ENCODE peak calls at places on chromosomes 6 and 20, in six cellular contexts. T is ovary, R is A549, Z is stomach, B is suprapubic skin, G is tibial nerve. Q is an unnamed sample.

GRCh38 chr6:17630511-17631073 is 30.5 kb downstream of the FAM8A1 start:
- DNase-seq in B (no peak), G (peak; percentile 13), T (no peak), Z (no peak), R (no peak), Q (no peak)

GRCh38 chr6:113634352-113635163 is 222.6 kb upstream of the MARCKS start:
- DNase-seq in T (no peak), R (peak; percentile 51), G (no peak), Z (no peak), B (no peak), Q (no peak)

GRCh38 chr20:58523072-58523681 is 8.0 kb upstream of the APCDD1L start:
- DNase-seq in R (no peak), Z (no peak), G (no peak), B (no peak), T (no peak), Q (no peak)

GRCh38 chr6:32954983-32955802 is 2.3 kb upstream of the HLA-DMA start:
- DNase-seq in B (no peak), Z (peak; percentile 38), G (no peak), T (no peak), R (peak; percentile 54), Q (no peak)

GRCh38 chr20:32582659-32583580 is 2.2 kb downstream of the NOL4L start:
- DNase-seq in B (no peak), Z (no peak), T (peak; percentile 56), R (no peak), G (no peak), Q (no peak)

GRCh38 chr6:139369568-139370046 is 4.8 kb downstream of the CITED2 start:
- DNase-seq in B (no peak), R (peak; percentile 27), Z (no peak), T (no peak), G (no peak), Q (no peak)

GRCh38 chr6:49463612-49463967 is 420 bp downstream of the CENPQ start:
- DNase-seq in B (no peak), G (no peak), R (no peak), Z (no peak), T (no peak), Q (no peak)

GRCh38 chr6:52186075-52186474 is at the start of gene IL17A:
- DNase-seq in T (no peak), R (no peak), B (no peak), G (no peak), Z (no peak), Q (no peak)

GRCh38 chr6:154956771-154957522 is 38.2 kb upstream of the TIAM2 start:
- DNase-seq in T (no peak), G (no peak), B (no peak), R (no peak), Z (no peak), Q (no peak)

GRCh38 chr6:165846123-165846966 is 183.3 kb upstream of the PDE10A start:
- DNase-seq in R (no peak), Z (no peak), B (no peak), G (no peak), T (no peak), Q (no peak)

GRCh38 chr6:38352636-38353035 is 287.1 kb downstream of the BTBD9 start:
- DNase-seq in Z (no peak), T (no peak), B (no peak), R (no peak), G (no peak), Q (no peak)

GRCh38 chr6:148445116-148445515 is 102.5 kb downstream of the SASH1 start:
- DNase-seq in Z (no peak), R (no peak), T (no peak), G (no peak), B (no peak), Q (no peak)

GRCh38 chr6:4776493-4776966 is 326 bp downstream of the CDYL start:
- DNase-seq in R (no peak), T (no peak), B (peak; percentile 73), Z (no peak), G (no peak), Q (no peak)

GRCh38 chr20:40630723-40631631 is 58.1 kb downstream of the MAFB start:
- DNase-seq in G (no peak), B (peak; percentile 13), R (no peak), Z (no peak), T (no peak), Q (no peak)

GRCh38 chr6:12528171-12528570 is 188.4 kb upstream of the PHACTR1 start:
- DNase-seq in T (no peak), B (no peak), G (no peak), Z (no peak), R (no peak), Q (no peak)

GRCh38 chr6:100226811-100227210 is 232.8 kb upstream of the MCHR2 start:
- DNase-seq in T (no peak), R (no peak), G (no peak), Z (no peak), B (no peak), Q (no peak)

GRCh38 chr6:16901777-16902176 is 140.5 kb upstream of the ATXN1 start:
- DNase-seq in Z (peak; percentile 44), T (no peak), B (peak; percentile 71), R (no peak), G (peak; percentile 61), Q (peak; percentile 82)

GRCh38 chr6:1372690-1373089 is 16.7 kb upstream of the FOXF2 start:
- DNase-seq in G (no peak), Z (no peak), R (no peak), T (no peak), B (no peak), Q (no peak)

GRCh38 chr20:63138855-63139341 is 77.0 kb downstream of the YTHDF1 start:
- DNase-seq in G (no peak), Z (no peak), R (no peak), B (no peak), T (no peak), Q (no peak)

GRCh38 chr6:148971027-148971927 is 224.4 kb downstream of the UST start:
- DNase-seq in B (no peak), T (no peak), Z (no peak), R (no peak), G (no peak), Q (no peak)

GRCh38 chr20:19890358-19891117 is 126.6 kb upstream of the NAA20 start:
- DNase-seq in Z (no peak), G (no peak), B (no peak), T (no peak), R (peak; percentile 49), Q (no peak)

GRCh38 chr20:17992224-17992637 is 23.4 kb downstream of the MGME1 start:
- DNase-seq in G (no peak), R (no peak), Z (no peak), B (no peak), T (no peak), Q (no peak)
- TF ChIP-seq EP300 in G (no peak), R (no peak), Z (no peak), B (no peak), T (no peak), Q (no peak)

DNA sequence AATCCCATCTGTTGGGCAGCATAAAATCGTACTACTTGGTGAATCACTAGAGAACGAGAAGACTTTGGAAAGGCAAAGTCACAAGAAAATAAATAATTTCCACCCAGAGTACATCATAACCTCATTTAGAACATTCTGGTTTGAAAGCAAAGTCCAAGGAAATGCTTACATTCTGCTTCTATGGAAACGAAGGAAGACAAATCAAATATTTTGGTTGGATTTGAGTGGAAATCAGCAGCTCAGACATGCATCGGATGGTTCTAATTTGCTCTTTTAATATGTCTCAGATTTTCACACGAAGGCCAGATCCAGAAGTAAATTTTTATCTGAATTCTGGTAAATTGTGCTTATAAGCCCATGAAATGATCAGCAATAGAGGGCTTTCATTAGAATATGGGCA is 60.6 kb upstream of the LTV1 start:
- DNase-seq in R (no peak), B (no peak), T (no peak), G (no peak), Z (no peak), Q (no peak)
- TF ChIP-seq EP300 in R (no peak), B (no peak), T (no peak), G (no peak), Z (no peak), Q (no peak)

GRCh38 chr6:129685640-129686031 is 24.3 kb downstream of the ARHGAP18 start:
- DNase-seq in T (no peak), R (no peak), Z (no peak), B (no peak), G (no peak), Q (no peak)

GRCh38 chr6:129684903-129685639 is 24.9 kb downstream of the ARHGAP18 start:
- DNase-seq in T (no peak), G (no peak), R (no peak), B (no peak), Z (no peak), Q (no peak)

GRCh38 chr6:129684323-129684884 is 25.6 kb downstream of the ARHGAP18 start:
- DNase-seq in G (no peak), Z (no peak), B (no peak), T (no peak), R (no peak), Q (no peak)

GRCh38 chr6:129680633-129681032 is 29.3 kb downstream of the ARHGAP18 start:
- DNase-seq in Z (no peak), B (no peak), R (no peak), T (no peak), G (no peak), Q (no peak)

DNA sequence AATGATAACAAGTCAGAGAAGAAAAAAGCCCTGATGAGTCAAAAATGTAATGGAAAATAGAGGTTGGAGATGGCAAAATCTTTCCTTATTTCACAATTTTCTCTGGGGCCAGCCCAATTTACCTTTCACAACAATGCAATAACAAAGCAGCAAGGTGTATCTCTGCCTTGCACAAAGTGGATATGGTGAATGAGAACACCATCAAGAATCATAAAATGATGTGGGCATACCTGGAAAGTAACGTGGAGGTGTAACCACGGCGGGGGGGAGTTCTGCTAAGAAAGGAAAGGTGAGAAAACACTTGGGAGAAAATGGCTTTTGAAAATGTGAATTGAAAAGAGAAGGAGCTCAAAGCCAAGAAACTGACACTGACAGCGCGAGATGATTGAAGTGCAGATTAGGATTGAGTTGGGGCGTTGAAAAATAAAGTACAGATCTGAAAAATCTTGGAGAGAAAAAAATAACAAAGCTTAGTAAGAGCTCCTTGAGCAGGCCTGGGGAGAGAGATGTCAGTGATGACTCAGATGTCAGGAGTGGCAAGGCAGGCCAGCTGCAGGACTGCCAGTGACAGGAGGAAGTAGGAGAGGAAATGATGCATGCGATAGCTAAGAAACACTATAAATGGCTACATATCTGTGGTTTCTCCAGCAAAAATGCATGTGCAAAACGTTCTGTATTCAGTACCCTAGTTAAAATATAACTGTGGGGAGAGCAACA is 26.2 kb downstream of the ARHGAP18 start:
- DNase-seq in R (peak; percentile 86), B (peak; percentile 76), T (no peak), G (peak; percentile 66), Z (peak; percentile 72), Q (peak; percentile 90)
- TF ChIP-seq EP300 in R (peak; percentile 33), B (no peak), T (no peak), G (peak; percentile 59), Z (no peak), Q (no peak)

GRCh38 chr20:8481636-8482035 is 349.6 kb downstream of the PLCB1 start:
- DNase-seq in Z (no peak), T (no peak), B (no peak), R (no peak), G (no peak), Q (no peak)
- TF ChIP-seq EP300 in Z (no peak), T (no peak), B (no peak), R (no peak), G (no peak), Q (no peak)